ENCODE peak calls at places on chromosomes 16 and 17, in four cellular contexts. Q, J, D and U are unnamed samples. For H3K9me2, the result is how much of the 10 kb centered on the place peaks cover.

GRCh38 chr16:28623172-28623711 is 13.4 kb upstream of the SULT1A1 start:
- DNase-seq in D (peak), Q (peak), J (peak), U (peak)

GRCh38 chr16:83145297-83145696 is 518.5 kb downstream of the CDH13 start:
- DNase-seq in D (no peak), J (no peak), Q (no peak), U (no peak)

GRCh38 chr16:9316615-9317014 is 225.2 kb downstream of the HAPSTR1 start:
- DNase-seq in D (no peak), J (no peak), Q (no peak), U (no peak)

GRCh38 chr17:16374539-16374938 is 6.4 kb upstream of the UBB start:
- DNase-seq in D (no peak), J (no peak), Q (no peak), U (no peak)

GRCh38 chr16:3242709-3243108 is 7.8 kb upstream of the ZNF200 start:
- DNase-seq in Q (peak), D (no peak), J (no peak), U (no peak)

GRCh38 chr16:9966569-9967157 is 215.6 kb downstream of the GRIN2A start:
- DNase-seq in D (peak), J (peak), Q (peak), U (no peak)

GRCh38 chr16:53545433-53545832 is 42.4 kb upstream of the AKTIP start:
- DNase-seq in D (no peak), J (no peak), Q (no peak), U (no peak)

GRCh38 chr16:4653981-4654380 is 29.4 kb downstream of the MGRN1 start:
- DNase-seq in Q (no peak), J (no peak), D (no peak), U (no peak)

GRCh38 chr16:47018223-47018891 is 44.9 kb upstream of the DNAJA2 start:
- DNase-seq in J (peak), Q (peak), D (peak), U (peak)

GRCh38 chr17:9790889-9791876 is at the start of gene DHRS7C:
- DNase-seq in Q (no peak), J (no peak), D (no peak), U (no peak)

GRCh38 chr17:38743556-38744171 is 4.5 kb downstream of the PCGF2 start:
- DNase-seq in Q (no peak), J (no peak), D (no peak), U (no peak)

GRCh38 chr17:45276031-45276430 is 14.1 kb upstream of the SPATA32 start:
- DNase-seq in D (no peak), J (no peak), Q (no peak), U (no peak)

GRCh38 chr17:57875109-57876022 is 25.5 kb upstream of the MRPS23 start:
- DNase-seq in J (peak), Q (peak), D (peak), U (no peak)

GRCh38 chr16:57908409-57908987 is 62.4 kb downstream of the CNGB1 start:
- DNase-seq in Q (no peak), J (no peak), D (no peak), U (no peak)

GRCh38 chr17:27457731-27458523 is 1.7 kb downstream of the KSR1 start:
- DNase-seq in D (no peak), Q (no peak), J (peak), U (no peak)

GRCh38 chr17:68346448-68346847 is 55.2 kb downstream of the ARSG start:
- DNase-seq in Q (no peak), D (no peak), J (no peak), U (peak)

GRCh38 chr17:48478224-48479013 is 48.4 kb upstream of the SKAP1 start:
- DNase-seq in Q (no peak), D (no peak), J (peak), U (peak)

GRCh38 chr16:53937068-53937614 is 233.2 kb downstream of the FTO start:
- DNase-seq in D (no peak), Q (no peak), J (no peak), U (no peak)

GRCh38 chr17:50603340-50603739 is 31.3 kb upstream of the ABCC3 start:
- DNase-seq in D (no peak), Q (no peak), J (peak), U (peak)

DNA sequence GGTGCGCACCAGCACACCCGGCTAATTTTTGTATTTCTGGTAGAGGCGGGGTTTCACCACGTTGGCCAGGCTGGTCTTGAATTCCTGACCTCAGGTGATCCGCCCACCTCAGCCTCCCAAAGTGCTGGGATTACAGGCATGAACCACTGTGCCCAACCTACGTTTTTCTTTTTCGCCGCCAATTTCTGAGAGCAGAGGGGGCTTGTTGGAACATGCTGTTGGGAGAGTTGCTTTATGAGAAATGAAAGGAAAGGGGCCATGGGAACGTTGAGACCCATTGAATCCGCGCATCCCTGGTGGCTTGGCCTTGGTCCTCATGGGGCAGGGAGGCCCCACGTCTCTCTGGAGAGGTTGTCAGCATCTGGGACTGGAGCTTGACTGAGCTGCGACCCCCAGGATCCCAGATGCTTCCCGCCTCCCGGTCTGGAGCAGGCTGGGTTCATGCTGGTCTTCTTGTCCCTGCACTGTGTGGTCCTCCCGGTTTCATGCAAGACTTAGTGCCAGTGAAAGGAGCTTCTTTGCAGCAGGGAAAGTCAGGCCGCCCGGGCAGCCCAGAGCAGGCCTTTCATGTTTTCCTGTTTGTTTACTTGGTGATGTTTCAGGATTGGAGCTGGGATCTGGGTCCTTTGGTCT is 22.8 kb downstream of the CRISPLD2 start:
- DNase-seq in D (no peak), J (no peak), Q (no peak), U (no peak)
- H3K4me2 ChIP-seq in D (no peak), J (no peak), Q (peak), U (no peak)

DNA sequence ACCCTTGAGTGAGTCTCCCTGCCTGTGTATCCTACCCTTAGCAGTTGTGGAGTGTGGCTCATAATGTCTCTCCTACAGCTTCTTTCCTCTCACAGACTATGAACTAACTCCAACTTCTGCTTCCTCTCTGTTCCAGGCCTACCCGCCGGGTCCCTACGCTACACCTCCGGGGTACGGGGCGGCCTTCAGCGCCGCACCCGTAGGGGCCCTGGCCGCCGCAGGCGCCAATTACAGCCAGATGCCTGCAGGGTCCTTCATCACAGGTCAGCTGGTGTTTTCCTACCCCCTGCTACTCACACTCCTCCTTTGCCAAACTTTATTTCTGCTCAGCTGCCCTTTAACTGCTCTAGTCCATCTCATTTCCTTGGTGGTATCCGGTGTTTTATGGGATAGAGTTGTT is 5.4 kb downstream of the RNF227 start:
- DNase-seq in J (no peak), D (no peak), Q (no peak), U (no peak)
- H3K27ac ChIP-seq in J (no peak), D (no peak), Q (no peak), U (no peak)

DNA sequence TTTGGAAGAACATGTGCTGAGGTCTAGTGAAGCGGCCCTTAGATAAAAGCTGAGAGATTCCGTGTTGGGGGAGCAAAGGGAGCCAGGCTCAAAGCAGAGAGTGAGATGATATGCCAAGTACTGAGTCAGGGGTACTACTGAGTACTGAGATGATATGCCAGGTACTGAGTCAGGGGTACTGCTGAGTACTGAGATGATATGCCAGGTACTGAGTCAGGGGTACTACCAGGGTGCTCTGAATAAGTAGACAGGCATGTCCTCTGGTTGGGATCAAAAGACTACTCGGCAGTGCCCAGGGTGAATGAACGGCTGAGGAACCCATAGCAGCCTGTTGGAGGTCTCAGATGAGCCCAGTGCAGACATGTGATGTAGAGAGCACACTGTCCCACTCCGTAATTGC is 239.0 kb downstream of the SOX9 start:
- DNase-seq in Q (no peak), D (peak), J (peak), U (no peak)
- H3K9me2 ChIP-seq in Q (under half), D (under half), J (under half), U (under half)

GRCh38 chr16:67149276-67150057 is 1.3 kb downstream of the B3GNT9 start:
- DNase-seq in J (no peak), D (no peak), Q (no peak), U (no peak)
- H3K4me2 ChIP-seq in J (peak), D (no peak), Q (no peak), U (no peak)

DNA sequence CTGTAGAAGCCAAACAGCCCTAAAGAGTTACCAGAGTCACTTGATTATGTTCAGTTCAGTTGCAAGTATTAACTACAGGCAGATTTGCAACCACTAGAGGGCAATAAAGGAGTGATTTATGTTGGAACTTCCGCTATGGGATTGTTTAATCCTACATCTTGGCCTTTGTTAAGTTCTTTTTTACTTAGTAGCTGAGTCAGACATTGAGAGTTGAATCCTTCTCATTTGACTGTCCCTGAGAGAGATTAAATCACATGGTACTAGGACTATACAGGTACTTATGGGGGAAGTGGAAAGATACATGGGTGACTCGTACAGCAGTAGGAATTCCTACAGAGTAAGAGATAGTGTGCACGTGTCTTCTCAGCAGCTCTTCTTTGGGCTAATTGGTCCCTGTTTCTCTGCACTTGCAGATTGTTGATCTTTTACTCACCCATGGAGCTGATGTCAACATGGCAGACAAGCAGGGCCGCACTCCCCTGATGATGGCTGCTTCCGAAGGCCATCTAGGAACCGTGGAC is 40.3 kb downstream of the CYB561 start:
- DNase-seq in D (peak), J (peak), Q (peak), U (peak)
- H3K27ac ChIP-seq in D (peak), J (peak), Q (no peak), U (no peak)